ENCODE peak calls at places on chromosomes 4 and X, in seven cellular contexts. One of them, this sample, is unnamed.

GRCh38 chr4:25377572-25377882 is 464 bp downstream of the ANAPC4 start:
- DNase-seq in SHP77 treated with DMSO at 0.1 percent for 48 hours: no peak
- DNase-seq in left kidney: no peak
- DNase-seq in head of caudate nucleus: no peak
- DNase-seq in NCI-H510A treated with DMSO at 0.1 percent for 48 hours: no peak
- DNase-seq in T-helper 9 cell: no peak
- DNase-seq in transverse colon: no peak
- DNase-seq in this sample: no peak

GRCh38 chr4:139582044-139582443 is 26.0 kb upstream of the SETD7 start:
- DNase-seq in left kidney: peak
- DNase-seq in head of caudate nucleus: no peak
- DNase-seq in transverse colon: no peak
- DNase-seq in T-helper 9 cell: no peak
- DNase-seq in SHP77 treated with DMSO at 0.1 percent for 48 hours: no peak
- DNase-seq in NCI-H510A treated with DMSO at 0.1 percent for 48 hours: no peak
- DNase-seq in this sample: no peak

GRCh38 chr4:139815646-139816601 is 150.3 kb downstream of the MGST2 start:
- DNase-seq in left kidney: peak
- DNase-seq in head of caudate nucleus: no peak
- DNase-seq in transverse colon: peak
- DNase-seq in NCI-H510A treated with DMSO at 0.1 percent for 48 hours: no peak
- DNase-seq in SHP77 treated with DMSO at 0.1 percent for 48 hours: no peak
- DNase-seq in T-helper 9 cell: no peak
- DNase-seq in this sample: no peak

GRCh38 chr4:130395871-130396270 is 1299.9 kb downstream of the C4orf33 start:
- DNase-seq in left kidney: no peak
- DNase-seq in NCI-H510A treated with DMSO at 0.1 percent for 48 hours: no peak
- DNase-seq in SHP77 treated with DMSO at 0.1 percent for 48 hours: no peak
- DNase-seq in T-helper 9 cell: no peak
- DNase-seq in transverse colon: no peak
- DNase-seq in head of caudate nucleus: no peak
- DNase-seq in this sample: no peak

GRCh38 chr4:26953361-26953760 is 92.7 kb downstream of the STIM2 start:
- DNase-seq in SHP77 treated with DMSO at 0.1 percent for 48 hours: no peak
- DNase-seq in head of caudate nucleus: no peak
- DNase-seq in T-helper 9 cell: no peak
- DNase-seq in transverse colon: no peak
- DNase-seq in NCI-H510A treated with DMSO at 0.1 percent for 48 hours: no peak
- DNase-seq in left kidney: no peak
- DNase-seq in this sample: no peak

GRCh38 chr4:126955292-126956191 is 677.2 kb upstream of the INTU start:
- DNase-seq in NCI-H510A treated with DMSO at 0.1 percent for 48 hours: no peak
- DNase-seq in transverse colon: no peak
- DNase-seq in head of caudate nucleus: no peak
- DNase-seq in left kidney: no peak
- DNase-seq in T-helper 9 cell: no peak
- DNase-seq in SHP77 treated with DMSO at 0.1 percent for 48 hours: peak
- DNase-seq in this sample: no peak

GRCh38 chr4:153616005-153616555 is 68.0 kb upstream of the TLR2 start:
- DNase-seq in T-helper 9 cell: no peak
- DNase-seq in head of caudate nucleus: no peak
- DNase-seq in transverse colon: no peak
- DNase-seq in SHP77 treated with DMSO at 0.1 percent for 48 hours: no peak
- DNase-seq in left kidney: no peak
- DNase-seq in NCI-H510A treated with DMSO at 0.1 percent for 48 hours: no peak
- DNase-seq in this sample: no peak

GRCh38 chrX:39477438-39478120 is 620.2 kb downstream of the BCOR start:
- DNase-seq in transverse colon: peak
- DNase-seq in NCI-H510A treated with DMSO at 0.1 percent for 48 hours: peak
- DNase-seq in SHP77 treated with DMSO at 0.1 percent for 48 hours: no peak
- DNase-seq in head of caudate nucleus: no peak
- DNase-seq in T-helper 9 cell: no peak
- DNase-seq in left kidney: peak
- DNase-seq in this sample: peak

GRCh38 chr4:106583567-106583966 is 215.0 kb upstream of the GIMD1 start:
- DNase-seq in left kidney: no peak
- DNase-seq in NCI-H510A treated with DMSO at 0.1 percent for 48 hours: no peak
- DNase-seq in transverse colon: no peak
- DNase-seq in T-helper 9 cell: no peak
- DNase-seq in SHP77 treated with DMSO at 0.1 percent for 48 hours: no peak
- DNase-seq in head of caudate nucleus: no peak
- DNase-seq in this sample: no peak

GRCh38 chr4:127479031-127479622 is 153.6 kb upstream of the INTU start:
- DNase-seq in head of caudate nucleus: no peak
- DNase-seq in SHP77 treated with DMSO at 0.1 percent for 48 hours: peak
- DNase-seq in transverse colon: no peak
- DNase-seq in left kidney: peak
- DNase-seq in T-helper 9 cell: no peak
- DNase-seq in NCI-H510A treated with DMSO at 0.1 percent for 48 hours: peak
- DNase-seq in this sample: no peak

GRCh38 chrX:74349387-74349786 is 45.4 kb downstream of the ZCCHC13 start:
- DNase-seq in head of caudate nucleus: no peak
- DNase-seq in NCI-H510A treated with DMSO at 0.1 percent for 48 hours: no peak
- DNase-seq in SHP77 treated with DMSO at 0.1 percent for 48 hours: no peak
- DNase-seq in T-helper 9 cell: no peak
- DNase-seq in transverse colon: no peak
- DNase-seq in left kidney: no peak
- DNase-seq in this sample: no peak